ENCODE peak calls at places on chromosomes 6 and 20, in six cellular contexts. S, Y, F, J, G and W are unnamed samples.
A peak's percentile ranks its signal among the peaks of the same experiment; 100 is the strongest.

GRCh38 chr6:126339796-126340750 is at the start of gene CENPW:
- DNase-seq in F (peak; percentile 77), J (peak; percentile 96), Y (peak; percentile 94), G (peak; percentile 40), S (peak; percentile 75), W (peak; percentile 83)

GRCh38 chr20:58783515-58783914 is 67.2 kb downstream of the GNAS-AS1 start:
- DNase-seq in G (no peak), F (no peak), S (no peak), Y (no peak), J (no peak), W (no peak)

GRCh38 chr20:9594284-9594875 is 80.0 kb downstream of the LAMP5 start:
- DNase-seq in S (no peak), F (no peak), G (no peak), Y (no peak), J (no peak), W (no peak)

GRCh38 chr20:58652606-58653303 is 1.7 kb downstream of the STX16 start:
- DNase-seq in Y (no peak), F (no peak), S (peak; percentile 77), J (no peak), G (no peak), W (no peak)

GRCh38 chr6:96624957-96625356 is 62.0 kb downstream of the FHL5 start:
- DNase-seq in F (no peak), J (no peak), S (no peak), G (no peak), Y (no peak), W (no peak)

GRCh38 chr20:5400164-5400762 is 83.5 kb upstream of the PROKR2 start:
- DNase-seq in G (no peak), F (no peak), J (peak; percentile 46), S (no peak), Y (no peak), W (no peak)

GRCh38 chr6:70813885-70814284 is 143.0 kb downstream of the B3GAT2 start:
- DNase-seq in Y (no peak), G (no peak), S (no peak), F (no peak), J (no peak), W (no peak)

GRCh38 chr6:35687658-35688604 is 784 bp downstream of the FKBP5 start:
- DNase-seq in G (no peak), J (peak; percentile 40), F (peak; percentile 27), Y (peak; percentile 85), S (peak; percentile 26), W (peak; percentile 84)

GRCh38 chr20:49379338-49379737 is 101.5 kb upstream of the ZNFX1 start:
- DNase-seq in F (no peak), G (no peak), Y (no peak), S (no peak), J (no peak), W (no peak)

GRCh38 chr6:162056745-162057144 is 670.8 kb downstream of the PRKN start:
- DNase-seq in F (no peak), Y (no peak), J (peak; percentile 15), G (no peak), S (no peak), W (no peak)

GRCh38 chr6:169172946-169173345 is 80.7 kb downstream of the THBS2 start:
- DNase-seq in J (no peak), S (no peak), Y (no peak), F (no peak), G (no peak), W (no peak)

GRCh38 chr6:39769012-39769411 is 23.2 kb upstream of the DAAM2 start:
- DNase-seq in S (no peak), F (peak; percentile 24), Y (no peak), G (no peak), J (no peak), W (no peak)

GRCh38 chr20:57693002-57693582 is 16.7 kb downstream of the PMEPA1 start:
- DNase-seq in S (no peak), G (no peak), J (no peak), F (no peak), Y (no peak), W (no peak)

GRCh38 chr6:115901896-115902295 is 158.8 kb downstream of the FRK start:
- DNase-seq in Y (no peak), S (no peak), F (no peak), J (no peak), G (no peak), W (no peak)

GRCh38 chr6:124158024-124158423 is 354.4 kb downstream of the NKAIN2 start:
- DNase-seq in Y (no peak), S (no peak), G (no peak), J (no peak), F (no peak), W (no peak)

GRCh38 chr6:40611416-40611815 is 24.3 kb upstream of the LRFN2 start:
- DNase-seq in G (no peak), Y (no peak), S (no peak), F (no peak), J (no peak), W (no peak)

GRCh38 chr6:149948011-149948410 is 6.2 kb downstream of the ULBP2 start:
- DNase-seq in F (no peak), G (no peak), S (no peak), J (no peak), Y (no peak), W (no peak)

GRCh38 chr6:97068211-97068610 is 143.7 kb downstream of the KLHL32 start:
- DNase-seq in G (no peak), S (no peak), Y (no peak), F (no peak), J (peak; percentile 35), W (no peak)

GRCh38 chr20:6646237-6646636 is 121.2 kb upstream of the BMP2 start:
- DNase-seq in S (no peak), G (no peak), J (no peak), Y (no peak), F (no peak), W (no peak)

GRCh38 chr6:78810146-78810545 is 57.2 kb upstream of the IRAK1BP1 start:
- DNase-seq in G (no peak), F (no peak), J (peak; percentile 37), Y (no peak), S (no peak), W (no peak)

GRCh38 chr6:96520039-96520850 is 1.4 kb upstream of the UFL1 start:
- DNase-seq in S (no peak), J (no peak), F (no peak), G (no peak), Y (no peak), W (no peak)

GRCh38 chr20:25126204-25126603 is 44.3 kb upstream of the VSX1 start:
- DNase-seq in G (no peak), S (no peak), Y (no peak), F (no peak), J (no peak), W (no peak)

GRCh38 chr20:5077761-5078387 is 41.9 kb downstream of the PCNA start:
- DNase-seq in S (peak; percentile 21), F (no peak), G (no peak), Y (no peak), J (no peak), W (no peak)

GRCh38 chr6:165204807-165205545 is 104.4 kb downstream of the C6orf118 start:
- DNase-seq in G (no peak), J (no peak), S (no peak), Y (no peak), F (no peak), W (no peak)

GRCh38 chr20:21099653-21100589 is 6.2 kb downstream of the LINC00237 start:
- DNase-seq in G (no peak), Y (peak; percentile 61), S (peak; percentile 40), F (no peak), J (peak; percentile 67), W (no peak)

GRCh38 chr6:40960784-40961430 is 78.1 kb downstream of the UNC5CL start:
- DNase-seq in G (peak; percentile 3), S (no peak), J (no peak), Y (no peak), F (no peak), W (no peak)

GRCh38 chr6:113879186-113880096 is 22.3 kb downstream of the MARCKS start:
- DNase-seq in J (peak; percentile 52), Y (no peak), F (no peak), S (no peak), G (peak; percentile 57), W (peak; percentile 77)

GRCh38 chr20:45407067-45407745 is 883 bp upstream of the DBNDD2 start:
- DNase-seq in G (no peak), J (peak; percentile 30), Y (peak; percentile 82), F (peak; percentile 50), S (no peak), W (peak; percentile 89)